ENCODE peak calls at places on chromosomes 16 and 17, in four cellular contexts. W is ascending aorta; C is CD8-positive, alpha-beta T cell; Z is cardiac muscle cell. X is an unnamed sample. For H3K9me3, the result is how much of the 10 kb centered on the place peaks cover.

GRCh38 chr16:23700509-23700908 is 12.5 kb downstream of the ERN2 start:
- DNase-seq in C (no peak), Z (no peak), W (no peak), X (no peak)

GRCh38 chr17:82864721-82865240 is 25.0 kb upstream of the ZNF750 start:
- DNase-seq in W (no peak), Z (no peak), C (no peak), X (no peak)

GRCh38 chr17:76714336-76714735 is 3.6 kb upstream of the MXRA7 start:
- DNase-seq in Z (no peak), C (no peak), W (no peak), X (no peak)

GRCh38 chr17:81533713-81534141 is 5.5 kb downstream of the FSCN2 start:
- DNase-seq in W (no peak), Z (no peak), C (no peak), X (no peak)

GRCh38 chr16:69323428-69323827 is 7.0 kb downstream of the PDF start:
- DNase-seq in Z (no peak), C (peak), W (no peak), X (no peak)

GRCh38 chr17:44137891-44138709 is 3.6 kb upstream of the HROB start:
- DNase-seq in Z (peak), C (no peak), W (peak), X (peak)

GRCh38 chr16:3095869-3096268 is 3.2 kb downstream of the ZSCAN10 start:
- DNase-seq in Z (no peak), C (peak), W (no peak), X (peak)

GRCh38 chr17:74287203-74287602 is 13.2 kb downstream of the DNAI2 start:
- DNase-seq in C (no peak), Z (no peak), W (no peak), X (no peak)

GRCh38 chr16:50275428-50276127 is 9.2 kb downstream of the ADCY7 start:
- DNase-seq in Z (no peak), W (no peak), C (no peak), X (no peak)

GRCh38 chr16:3650631-3651265 is 3.7 kb upstream of the DNASE1 start:
- DNase-seq in W (no peak), C (no peak), Z (no peak), X (no peak)

GRCh38 chr16:30005341-30006094 is 5.3 kb downstream of the DOC2A start:
- DNase-seq in Z (peak), W (no peak), C (peak), X (peak)

GRCh38 chr16:67932462-67932840 is 789 bp upstream of the CTRL start:
- DNase-seq in W (no peak), Z (no peak), C (no peak), X (no peak)

GRCh38 chr16:67923414-67924127 is 8.1 kb downstream of the CTRL start:
- DNase-seq in C (no peak), W (no peak), Z (peak), X (no peak)

GRCh38 chr17:40352779-40353394 is 11.7 kb downstream of the GJD3 start:
- DNase-seq in C (no peak), Z (no peak), W (no peak), X (no peak)

GRCh38 chr16:9046667-9047055 is 44.8 kb upstream of the HAPSTR1 start:
- DNase-seq in C (no peak), Z (no peak), W (no peak), X (no peak)

GRCh38 chr17:48294193-48294909 is 135.7 kb downstream of the SKAP1 start:
- DNase-seq in W (no peak), C (no peak), Z (no peak), X (no peak)

GRCh38 chr16:67055712-67056487 is 27.0 kb downstream of the CBFB start:
- DNase-seq in W (no peak), Z (no peak), C (no peak), X (no peak)

GRCh38 chr17:74117999-74118421 is 85.5 kb upstream of the RPL38 start:
- DNase-seq in C (no peak), Z (peak), W (no peak), X (no peak)

GRCh38 chr17:62619413-62620155 is 7.9 kb upstream of the MRC2 start:
- DNase-seq in W (no peak), Z (no peak), C (no peak), X (no peak)

GRCh38 chr16:14179116-14179515 is 108.0 kb downstream of the MRTFB start:
- DNase-seq in C (no peak), Z (no peak), W (no peak), X (no peak)

GRCh38 chr16:17213025-17213424 is 257.7 kb downstream of the XYLT1 start:
- DNase-seq in C (no peak), Z (no peak), W (no peak), X (no peak)

GRCh38 chr17:68892658-68893057 is 62.5 kb downstream of the ABCA8 start:
- DNase-seq in Z (no peak), C (no peak), W (no peak), X (no peak)

GRCh38 chr16:81279375-81279774 is 35.4 kb upstream of the GAN start:
- DNase-seq in W (no peak), C (no peak), Z (no peak), X (no peak)

GRCh38 chr16:9946022-9946720 is 236.1 kb downstream of the GRIN2A start:
- DNase-seq in C (no peak), W (no peak), Z (no peak), X (no peak)

GRCh38 chr17:17440938-17441730 is 35.7 kb upstream of the MED9 start:
- DNase-seq in Z (no peak), W (no peak), C (no peak), X (no peak)

GRCh38 chr17:61026818-61027217 is 349.2 kb downstream of the BCAS3 start:
- DNase-seq in W (no peak), Z (no peak), C (no peak), X (no peak)

GRCh38 chr17:40564883-40565744 is at the start of gene CCR7:
- DNase-seq in C (peak), W (no peak), Z (no peak), X (no peak)

GRCh38 chr16:72847187-72848044 is 200.5 kb downstream of the ZFHX3 start:
- DNase-seq in Z (peak), W (no peak), C (no peak), X (peak)

GRCh38 chr16:72023962-72024361 is 15.4 kb downstream of the DHODH start:
- DNase-seq in C (no peak), W (no peak), Z (no peak), X (no peak)

GRCh38 chr17:62950067-62950466 is 16.0 kb upstream of the TANC2 start:
- DNase-seq in W (peak), C (no peak), Z (peak), X (peak)

DNA sequence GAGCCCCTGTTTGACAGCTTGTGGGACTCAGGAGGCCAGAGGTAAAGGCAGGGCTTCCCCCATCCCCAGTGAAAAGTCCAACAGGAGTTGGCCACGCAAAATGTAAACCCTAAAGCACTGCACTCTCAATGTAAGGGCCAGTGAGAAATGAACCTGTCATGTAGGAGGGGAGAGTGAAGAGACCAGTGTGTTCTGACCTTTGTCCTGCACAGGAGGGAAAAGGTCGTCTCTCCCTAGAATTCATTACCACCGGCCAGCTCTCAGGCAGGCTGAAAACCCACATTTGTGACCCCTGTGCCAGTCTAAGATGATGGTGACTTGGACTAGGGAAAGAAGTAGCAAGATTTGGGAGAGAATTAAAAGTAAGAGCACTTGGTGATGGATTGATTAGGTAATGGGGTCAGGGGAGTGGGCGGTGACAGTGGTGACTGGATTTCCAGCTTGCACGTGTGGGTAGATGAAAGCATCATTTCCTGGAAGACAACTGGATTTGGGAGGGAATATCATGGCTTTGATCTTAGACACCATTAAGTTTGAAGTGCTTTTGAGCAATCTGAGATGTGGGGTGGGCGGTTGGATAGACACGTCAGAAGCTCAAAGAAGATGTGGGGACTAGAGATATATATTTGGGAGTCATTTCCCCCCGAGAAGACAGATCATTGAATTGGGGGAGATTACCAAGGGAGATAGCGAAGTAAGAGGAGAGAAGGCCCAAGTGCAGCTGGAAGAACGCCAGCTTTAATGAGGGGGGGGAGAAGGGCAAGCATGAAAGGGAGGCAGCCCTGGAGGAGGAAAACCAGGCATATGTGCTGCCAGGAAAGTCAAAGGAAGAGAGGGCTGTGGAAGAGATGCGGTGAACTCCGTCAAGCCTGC is 119.5 kb downstream of the NTN1 start:
- DNase-seq in Z (peak), W (no peak), C (no peak), X (no peak)
- H3K4me3 ChIP-seq in Z (no peak), W (no peak), C (no peak), X (no peak)

GRCh38 chr17:1604831-1605528 is 23.7 kb downstream of the SLC43A2 start:
- DNase-seq in Z (no peak), W (no peak), C (no peak), X (no peak)
- H3K9me3 ChIP-seq in Z (under half), W (under half), C (under half), X (under half)

GRCh38 chr17:4968916-4969550 is 1.4 kb upstream of the SPAG7 start:
- DNase-seq in W (no peak), C (no peak), Z (no peak), X (no peak)
- H3K4me3 ChIP-seq in W (peak), C (peak), Z (peak), X (peak)

GRCh38 chr16:64543401-64543800 is 578.5 kb downstream of the CDH11 start:
- DNase-seq in W (no peak), C (no peak), Z (no peak), X (no peak)

GRCh38 chr16:64540449-64540848 is 581.4 kb downstream of the CDH11 start:
- DNase-seq in C (no peak), Z (no peak), W (no peak), X (no peak)

GRCh38 chr16:64545769-64546168 is 576.1 kb downstream of the CDH11 start:
- DNase-seq in C (no peak), W (no peak), Z (peak), X (no peak)

GRCh38 chr16:64542152-64542551 is 579.7 kb downstream of the CDH11 start:
- DNase-seq in C (no peak), Z (no peak), W (no peak), X (no peak)

DNA sequence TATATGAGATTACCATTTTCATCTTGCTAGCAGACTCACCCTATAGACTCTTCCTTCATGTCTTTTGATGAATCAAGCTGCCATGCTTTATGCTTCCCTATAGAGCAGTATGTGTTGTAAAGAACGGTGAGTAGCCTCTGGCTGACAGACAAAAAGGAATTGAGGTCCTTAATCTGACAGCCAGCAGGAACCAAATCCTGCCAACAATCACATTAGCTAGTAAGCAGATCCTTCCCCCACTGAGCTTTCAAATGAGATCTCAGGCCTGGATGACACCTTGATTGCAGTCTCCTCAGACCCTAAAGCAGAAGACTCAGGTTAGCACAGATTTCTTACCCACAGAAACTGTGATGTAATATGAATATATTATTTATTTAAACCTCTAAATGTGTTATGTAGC is 577.0 kb downstream of the CDH11 start:
- DNase-seq in C (no peak), Z (no peak), W (no peak), X (no peak)
- H3K9me3 ChIP-seq in C (under half), Z (under half), W (under half), X (under half)

GRCh38 chr17:42456223-42457106 is 2.2 kb upstream of the ATP6V0A1 start:
- DNase-seq in W (no peak), C (no peak), Z (no peak), X (no peak)
- H3K4me3 ChIP-seq in W (peak), C (no peak), Z (no peak), X (no peak)

GRCh38 chr16:19235478-19235877 is 50.1 kb upstream of the CLEC19A start:
- DNase-seq in C (no peak), Z (no peak), W (no peak), X (no peak)
- H3K9me3 ChIP-seq in C (under half), Z (under half), W (under half), X (under half)

GRCh38 chr17:50561796-50562195 is 1.3 kb downstream of the CACNA1G start:
- DNase-seq in Z (no peak), C (no peak), W (no peak), X (no peak)
- H3K4me3 ChIP-seq in Z (peak), C (no peak), W (peak), X (no peak)

DNA sequence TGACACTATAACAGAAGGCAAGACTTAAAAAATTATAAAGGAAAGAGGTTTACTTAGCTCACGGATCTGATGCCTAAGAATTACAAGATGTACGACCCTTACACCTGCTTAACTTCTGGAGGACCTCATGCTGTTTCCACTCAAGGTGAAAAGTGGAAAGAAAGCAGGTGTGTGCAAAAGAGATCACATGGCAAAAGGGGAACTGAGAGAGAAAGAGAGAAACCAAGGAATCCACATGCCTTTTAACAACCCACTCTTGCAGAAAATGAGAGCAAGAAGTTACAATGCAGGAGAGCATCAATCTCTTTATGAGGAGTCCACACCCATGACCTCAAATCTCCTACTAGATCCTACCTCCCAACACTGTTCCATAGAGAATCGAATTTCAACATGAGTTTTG is 2382.2 kb downstream of the TP53TG3F start:
- DNase-seq in C (no peak), Z (no peak), W (no peak), X (no peak)
- H3K9me3 ChIP-seq in C (under half), Z (under half), W (under half), X (under half)